ENCODE peak calls at places on chromosomes 6 and 20, in five cellular contexts. One of them, this sample, is unnamed.
A peak's percentile ranks its signal among the peaks of the same experiment; 100 is the strongest.

GRCh38 chr20:33540427-33540826 is 50.5 kb downstream of the CBFA2T2 start:
- DNase-seq in naive thymus-derived CD4-positive, alpha-beta T cell: no peak
- DNase-seq in right cardiac atrium: no peak
- DNase-seq in body of pancreas: no peak
- DNase-seq in HepG2: no peak
- DNase-seq in this sample: no peak

GRCh38 chr20:45813489-45813888 is 1.0 kb downstream of the UBE2C start:
- DNase-seq in naive thymus-derived CD4-positive, alpha-beta T cell: no peak
- DNase-seq in right cardiac atrium: no peak
- DNase-seq in body of pancreas: no peak
- DNase-seq in HepG2: no peak
- DNase-seq in this sample: no peak

GRCh38 chr20:39090881-39091280 is 128.7 kb downstream of the DHX35 start:
- DNase-seq in naive thymus-derived CD4-positive, alpha-beta T cell: no peak
- DNase-seq in right cardiac atrium: no peak
- DNase-seq in body of pancreas: no peak
- DNase-seq in HepG2: no peak
- DNase-seq in this sample: no peak

GRCh38 chr20:25126630-25127029 is 44.7 kb upstream of the VSX1 start:
- DNase-seq in naive thymus-derived CD4-positive, alpha-beta T cell: no peak
- DNase-seq in right cardiac atrium: no peak
- DNase-seq in body of pancreas: no peak
- DNase-seq in HepG2: no peak
- DNase-seq in this sample: no peak

GRCh38 chr20:46347831-46348230 is 39.5 kb upstream of the CDH22 start:
- DNase-seq in naive thymus-derived CD4-positive, alpha-beta T cell: no peak
- DNase-seq in right cardiac atrium: no peak
- DNase-seq in body of pancreas: no peak
- DNase-seq in HepG2: no peak
- DNase-seq in this sample: no peak

GRCh38 chr20:15154070-15154469 is 816.7 kb upstream of the FLRT3 start:
- DNase-seq in naive thymus-derived CD4-positive, alpha-beta T cell: no peak
- DNase-seq in right cardiac atrium: no peak
- DNase-seq in body of pancreas: no peak
- DNase-seq in HepG2: no peak
- DNase-seq in this sample: no peak

GRCh38 chr20:63835031-63835858 is 4.2 kb upstream of the ZBTB46 start:
- DNase-seq in naive thymus-derived CD4-positive, alpha-beta T cell: no peak
- DNase-seq in right cardiac atrium: peak; percentile 95
- DNase-seq in body of pancreas: peak; percentile 88
- DNase-seq in HepG2: peak; percentile 96
- DNase-seq in this sample: peak; percentile 91

GRCh38 chr6:165718486-165718885 is 55.4 kb upstream of the PDE10A start:
- DNase-seq in naive thymus-derived CD4-positive, alpha-beta T cell: no peak
- DNase-seq in right cardiac atrium: no peak
- DNase-seq in body of pancreas: no peak
- DNase-seq in HepG2: no peak
- DNase-seq in this sample: no peak

GRCh38 chr20:62274332-62275262 is 28.2 kb upstream of the ADRM1 start:
- DNase-seq in naive thymus-derived CD4-positive, alpha-beta T cell: no peak
- DNase-seq in right cardiac atrium: no peak
- DNase-seq in body of pancreas: no peak
- DNase-seq in HepG2: no peak
- DNase-seq in this sample: peak; percentile 46

GRCh38 chr6:104943781-104944180 is 13.1 kb upstream of the LIN28B start:
- DNase-seq in naive thymus-derived CD4-positive, alpha-beta T cell: no peak
- DNase-seq in right cardiac atrium: no peak
- DNase-seq in body of pancreas: no peak
- DNase-seq in HepG2: no peak
- DNase-seq in this sample: peak; percentile 47

GRCh38 chr6:56851541-56852248 is 103.2 kb upstream of the BEND6 start:
- DNase-seq in naive thymus-derived CD4-positive, alpha-beta T cell: no peak
- DNase-seq in right cardiac atrium: peak; percentile 34
- DNase-seq in body of pancreas: peak; percentile 23
- DNase-seq in HepG2: peak; percentile 72
- DNase-seq in this sample: peak; percentile 67

GRCh38 chr20:32610897-32611218 is 25.7 kb upstream of the NOL4L start:
- DNase-seq in naive thymus-derived CD4-positive, alpha-beta T cell: no peak
- DNase-seq in right cardiac atrium: no peak
- DNase-seq in body of pancreas: no peak
- DNase-seq in HepG2: no peak
- DNase-seq in this sample: no peak

GRCh38 chr6:139927742-139928305 is 553.4 kb upstream of the CITED2 start:
- DNase-seq in naive thymus-derived CD4-positive, alpha-beta T cell: no peak
- DNase-seq in right cardiac atrium: no peak
- DNase-seq in body of pancreas: no peak
- DNase-seq in HepG2: no peak
- DNase-seq in this sample: no peak

GRCh38 chr6:32973144-32973854 is 4.9 kb downstream of the BRD2 start:
- DNase-seq in naive thymus-derived CD4-positive, alpha-beta T cell: peak; percentile 23
- DNase-seq in right cardiac atrium: no peak
- DNase-seq in body of pancreas: no peak
- DNase-seq in HepG2: peak; percentile 50
- DNase-seq in this sample: peak; percentile 56

GRCh38 chr6:21887301-21888185 is 294.0 kb downstream of the SOX4 start:
- DNase-seq in naive thymus-derived CD4-positive, alpha-beta T cell: no peak
- DNase-seq in right cardiac atrium: no peak
- DNase-seq in body of pancreas: no peak
- DNase-seq in HepG2: peak; percentile 7
- DNase-seq in this sample: no peak

GRCh38 chr6:37365791-37366190 is 12.0 kb downstream of the RNF8 start:
- DNase-seq in naive thymus-derived CD4-positive, alpha-beta T cell: no peak
- DNase-seq in right cardiac atrium: no peak
- DNase-seq in body of pancreas: no peak
- DNase-seq in HepG2: peak; percentile 42
- DNase-seq in this sample: no peak

GRCh38 chr20:50356522-50356880 is 153.7 kb upstream of the PTPN1 start:
- DNase-seq in naive thymus-derived CD4-positive, alpha-beta T cell: no peak
- DNase-seq in right cardiac atrium: no peak
- DNase-seq in body of pancreas: no peak
- DNase-seq in HepG2: no peak
- DNase-seq in this sample: no peak

DNA sequence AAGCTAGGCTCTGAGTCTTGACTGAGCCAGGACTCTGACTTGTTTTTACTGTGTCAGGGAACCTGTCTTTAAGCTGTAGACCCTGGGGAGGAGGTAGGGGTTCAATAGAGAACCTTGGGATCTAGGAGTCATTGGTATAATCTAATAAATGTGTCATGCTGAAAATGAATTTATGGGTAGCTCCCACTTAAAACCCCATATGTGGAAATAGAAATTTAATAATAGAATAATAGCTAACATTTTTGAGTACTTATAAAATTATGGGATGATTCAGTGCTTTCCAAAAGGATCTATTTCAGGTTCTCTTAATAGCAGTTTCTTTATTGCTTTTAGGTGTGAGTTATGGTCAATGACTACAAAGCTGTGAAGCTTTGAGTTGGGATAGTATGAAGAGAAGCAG is 41.7 kb downstream of the CTNNBL1 start:
- DNase-seq in naive thymus-derived CD4-positive, alpha-beta T cell: no peak
- DNase-seq in right cardiac atrium: no peak
- DNase-seq in body of pancreas: no peak
- DNase-seq in HepG2: no peak
- DNase-seq in this sample: no peak
- H3K4me1 ChIP-seq in naive thymus-derived CD4-positive, alpha-beta T cell: no peaks in the 10 kb centered on the region
- H3K4me1 ChIP-seq in right cardiac atrium: peaks cover 4% of the 10 kb centered on the region
- H3K4me1 ChIP-seq in body of pancreas: no peaks in the 10 kb centered on the region
- H3K4me1 ChIP-seq in HepG2: peaks cover 14% of the 10 kb centered on the region
- H3K4me1 ChIP-seq in this sample: peaks cover 17% of the 10 kb centered on the region

DNA sequence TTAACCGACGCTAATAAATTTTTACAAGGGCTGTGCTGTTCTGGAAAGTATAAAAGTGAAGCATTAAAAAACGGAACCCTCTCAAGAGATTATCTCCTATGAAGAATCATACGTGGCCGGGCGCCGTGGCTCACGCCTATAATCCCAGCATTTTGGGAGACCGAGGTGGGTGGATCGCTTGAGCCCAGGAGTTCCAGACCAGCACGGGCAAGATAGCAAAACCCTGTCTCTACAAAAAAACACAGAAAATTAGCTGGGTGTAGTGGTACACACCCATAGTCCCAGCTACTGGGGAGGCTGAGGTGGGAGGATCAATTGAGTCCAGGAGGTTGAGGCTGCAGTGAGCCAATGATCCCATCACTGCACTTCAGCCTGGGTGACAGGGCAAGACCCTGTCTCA is 83.4 kb downstream of the GMPR start:
- DNase-seq in naive thymus-derived CD4-positive, alpha-beta T cell: no peak
- DNase-seq in right cardiac atrium: no peak
- DNase-seq in body of pancreas: no peak
- DNase-seq in HepG2: no peak
- DNase-seq in this sample: no peak
- H3K4me1 ChIP-seq in naive thymus-derived CD4-positive, alpha-beta T cell: peaks cover 70% of the 10 kb centered on the region
- H3K4me1 ChIP-seq in right cardiac atrium: peaks cover 10% of the 10 kb centered on the region
- H3K4me1 ChIP-seq in body of pancreas: peaks cover 7% of the 10 kb centered on the region
- H3K4me1 ChIP-seq in HepG2: peaks cover 22% of the 10 kb centered on the region
- H3K4me1 ChIP-seq in this sample: no peaks in the 10 kb centered on the region

GRCh38 chr6:84651583-84651982 is 112.8 kb downstream of the TBX18 start:
- DNase-seq in naive thymus-derived CD4-positive, alpha-beta T cell: no peak
- DNase-seq in right cardiac atrium: no peak
- DNase-seq in body of pancreas: no peak
- DNase-seq in HepG2: no peak
- DNase-seq in this sample: no peak

GRCh38 chr6:84645563-84646266 is 118.7 kb downstream of the TBX18 start:
- DNase-seq in naive thymus-derived CD4-positive, alpha-beta T cell: no peak
- DNase-seq in right cardiac atrium: no peak
- DNase-seq in body of pancreas: no peak
- DNase-seq in HepG2: no peak
- DNase-seq in this sample: peak; percentile 31

GRCh38 chr6:84652356-84653026 is 111.9 kb downstream of the TBX18 start:
- DNase-seq in naive thymus-derived CD4-positive, alpha-beta T cell: no peak
- DNase-seq in right cardiac atrium: no peak
- DNase-seq in body of pancreas: no peak
- DNase-seq in HepG2: no peak
- DNase-seq in this sample: no peak

GRCh38 chr6:84645000-84645399 is 119.4 kb downstream of the TBX18 start:
- DNase-seq in naive thymus-derived CD4-positive, alpha-beta T cell: no peak
- DNase-seq in right cardiac atrium: no peak
- DNase-seq in body of pancreas: no peak
- DNase-seq in HepG2: no peak
- DNase-seq in this sample: no peak

DNA sequence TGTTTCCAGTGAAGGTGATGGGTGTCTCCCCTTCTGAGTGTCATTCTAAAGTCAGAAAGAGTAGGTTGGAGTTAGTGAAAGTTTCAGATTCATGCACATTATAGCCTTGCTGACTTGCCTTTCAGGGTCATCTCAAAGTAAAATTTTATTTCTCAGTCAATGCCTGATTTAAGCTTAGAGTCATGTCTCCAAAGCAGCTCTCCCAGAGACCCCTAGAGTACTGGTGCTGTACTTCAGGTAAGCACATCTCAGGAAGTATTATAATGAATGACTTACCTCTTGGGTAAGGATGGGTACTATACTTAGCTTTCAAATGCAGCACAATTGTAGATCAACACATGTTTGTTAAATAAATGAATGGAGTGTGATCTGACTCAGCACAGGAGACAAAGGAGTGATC is 116.0 kb downstream of the TBX18 start:
- DNase-seq in naive thymus-derived CD4-positive, alpha-beta T cell: no peak
- DNase-seq in right cardiac atrium: no peak
- DNase-seq in body of pancreas: no peak
- DNase-seq in HepG2: no peak
- DNase-seq in this sample: no peak
- H3K4me1 ChIP-seq in naive thymus-derived CD4-positive, alpha-beta T cell: no peaks in the 10 kb centered on the region
- H3K4me1 ChIP-seq in right cardiac atrium: no peaks in the 10 kb centered on the region
- H3K4me1 ChIP-seq in body of pancreas: no peaks in the 10 kb centered on the region
- H3K4me1 ChIP-seq in HepG2: no peaks in the 10 kb centered on the region
- H3K4me1 ChIP-seq in this sample: peaks cover 40% of the 10 kb centered on the region

GRCh38 chr20:23047738-23048214 is 1.7 kb downstream of the THBD start:
- DNase-seq in naive thymus-derived CD4-positive, alpha-beta T cell: no peak
- DNase-seq in right cardiac atrium: peak; percentile 33
- DNase-seq in body of pancreas: no peak
- DNase-seq in HepG2: no peak
- DNase-seq in this sample: no peak

GRCh38 chr20:23048283-23049200 is 930 bp downstream of the THBD start:
- DNase-seq in naive thymus-derived CD4-positive, alpha-beta T cell: peak; percentile 29
- DNase-seq in right cardiac atrium: peak; percentile 66
- DNase-seq in body of pancreas: peak; percentile 27
- DNase-seq in HepG2: no peak
- DNase-seq in this sample: no peak

GRCh38 chr20:23046431-23046830 is 3.0 kb downstream of the THBD start:
- DNase-seq in naive thymus-derived CD4-positive, alpha-beta T cell: no peak
- DNase-seq in right cardiac atrium: no peak
- DNase-seq in body of pancreas: no peak
- DNase-seq in HepG2: no peak
- DNase-seq in this sample: no peak

GRCh38 chr20:23049201-23049932 is at the start of gene THBD:
- DNase-seq in naive thymus-derived CD4-positive, alpha-beta T cell: no peak
- DNase-seq in right cardiac atrium: peak; percentile 91
- DNase-seq in body of pancreas: peak; percentile 22
- DNase-seq in HepG2: no peak
- DNase-seq in this sample: no peak

DNA sequence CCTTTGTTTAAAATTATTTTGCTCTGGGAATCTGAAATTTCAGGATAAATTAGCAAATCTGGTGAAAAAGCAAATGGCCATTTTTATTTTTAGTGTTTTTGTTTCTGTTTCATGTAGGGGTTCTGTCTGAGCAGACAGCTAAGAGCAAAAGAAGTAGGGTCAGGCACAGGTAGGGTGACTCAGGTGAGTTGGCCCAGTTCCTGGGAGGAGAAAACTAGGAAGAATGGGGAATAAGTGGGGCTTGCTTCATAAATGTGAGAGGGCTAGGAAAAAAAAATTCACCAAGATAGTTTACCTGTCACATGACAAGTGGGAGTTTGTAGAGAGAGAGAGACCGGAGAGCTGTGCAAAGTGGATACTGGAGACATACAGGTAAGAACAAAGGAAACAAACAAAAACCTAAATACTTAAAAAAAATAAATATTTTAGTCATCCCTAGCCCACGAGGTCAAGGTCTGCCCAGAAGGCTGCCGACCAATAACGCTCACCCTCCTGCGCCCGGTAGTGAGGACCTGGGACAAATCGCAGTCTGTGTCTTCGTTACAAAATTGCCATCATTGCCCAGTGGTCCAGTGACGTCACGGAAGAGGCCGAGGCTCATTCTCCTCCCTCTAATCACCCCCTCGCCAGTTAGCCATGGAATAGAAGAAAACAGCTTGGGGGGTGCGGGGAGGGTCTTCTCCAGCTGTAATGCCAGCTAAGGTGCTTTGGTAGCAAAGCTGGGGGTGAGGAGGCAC is 2.3 kb downstream of the THBD start:
- DNase-seq in naive thymus-derived CD4-positive, alpha-beta T cell: no peak
- DNase-seq in right cardiac atrium: no peak
- DNase-seq in body of pancreas: no peak
- DNase-seq in HepG2: no peak
- DNase-seq in this sample: no peak
- H3K4me1 ChIP-seq in naive thymus-derived CD4-positive, alpha-beta T cell: no peaks in the 10 kb centered on the region
- H3K4me1 ChIP-seq in right cardiac atrium: peaks cover 2% of the 10 kb centered on the region
- H3K4me1 ChIP-seq in body of pancreas: peaks cover 36% of the 10 kb centered on the region
- H3K4me1 ChIP-seq in HepG2: no peaks in the 10 kb centered on the region
- H3K4me1 ChIP-seq in this sample: no peaks in the 10 kb centered on the region

This sample was measured in BE2C.